ENCODE peak calls at places on chromosomes 7 and 10, in seven cellular contexts. J, Q, R, G, D, I and K are unnamed samples. For H3K4me1, the result is how much of the 10 kb centered on the place peaks cover.

GRCh38 chr10:69268761-69269416 is 9.4 kb upstream of the HK1 start:
- DNase-seq in J (no peak), Q (no peak), R (no peak), G (no peak), D (no peak), I (no peak), K (no peak)

GRCh38 chr7:142542938-142543337 is 206.3 kb upstream of the PRSS1 start:
- DNase-seq in J (no peak), Q (no peak), R (no peak), G (peak), D (no peak), I (no peak), K (no peak)

GRCh38 chr10:17056781-17057191 is 72.8 kb downstream of the CUBN start:
- DNase-seq in J (no peak), Q (no peak), R (no peak), G (peak), D (peak), I (no peak), K (no peak)

GRCh38 chr7:37216156-37216839 is 232.4 kb downstream of the ELMO1 start:
- DNase-seq in J (no peak), Q (no peak), R (peak), G (peak), D (no peak), I (no peak), K (no peak)

GRCh38 chr7:84081973-84082522 is 112.5 kb downstream of the SEMA3A start:
- DNase-seq in J (no peak), Q (no peak), R (no peak), G (no peak), D (no peak), I (no peak), K (no peak)

GRCh38 chr7:124457841-124458240 is 307.8 kb downstream of the GPR37 start:
- DNase-seq in J (no peak), Q (no peak), R (no peak), G (peak), D (no peak), I (no peak), K (no peak)

GRCh38 chr7:132345730-132346129 is 230.5 kb downstream of the PLXNA4 start:
- DNase-seq in J (no peak), Q (no peak), R (no peak), G (no peak), D (no peak), I (no peak), K (no peak)

GRCh38 chr10:52568309-52568708 is 204.3 kb downstream of the MBL2 start:
- DNase-seq in J (no peak), Q (no peak), R (no peak), G (no peak), D (no peak), I (no peak), K (no peak)

GRCh38 chr7:85681241-85681640 is 494.4 kb upstream of the SEMA3D start:
- DNase-seq in J (no peak), Q (no peak), R (no peak), G (no peak), D (no peak), I (no peak), K (no peak)

GRCh38 chr7:106841896-106842390 is 23.1 kb upstream of the PIK3CG start:
- DNase-seq in J (no peak), Q (no peak), R (no peak), G (no peak), D (no peak), I (no peak), K (no peak)

GRCh38 chr10:100516847-100517246 is 2.8 kb downstream of the SEC31B start:
- DNase-seq in J (no peak), Q (no peak), R (no peak), G (no peak), D (no peak), I (no peak), K (no peak)

GRCh38 chr7:28754027-28754426 is 204.1 kb downstream of the TRIL start:
- DNase-seq in J (no peak), Q (no peak), R (no peak), G (peak), D (no peak), I (no peak), K (no peak)

GRCh38 chr10:80468002-80468401 is 13.9 kb downstream of the TSPAN14 start:
- DNase-seq in J (no peak), Q (no peak), R (peak), G (no peak), D (peak), I (peak), K (peak)

GRCh38 chr7:33129806-33130153 is 416 bp downstream of the BBS9 start:
- DNase-seq in J (no peak), Q (no peak), R (no peak), G (no peak), D (no peak), I (no peak), K (no peak)

GRCh38 chr10:93695720-93696119 is 6.7 kb downstream of the FRA10AC1 start:
- DNase-seq in J (no peak), Q (no peak), R (no peak), G (no peak), D (no peak), I (no peak), K (no peak)

GRCh38 chr7:4641667-4642467 is 40.2 kb upstream of the FOXK1 start:
- DNase-seq in J (peak), Q (peak), R (peak), G (peak), D (peak), I (peak), K (peak)

GRCh38 chr10:133235891-133236321 is 1.7 kb upstream of the VENTX start:
- DNase-seq in J (no peak), Q (no peak), R (no peak), G (no peak), D (no peak), I (no peak), K (no peak)

GRCh38 chr7:76343294-76343930 is 15.4 kb downstream of the YWHAG start:
- DNase-seq in J (no peak), Q (no peak), R (no peak), G (no peak), D (no peak), I (no peak), K (no peak)

GRCh38 chr7:139576179-139576973 is 52.9 kb downstream of the CLEC2L start:
- DNase-seq in J (no peak), Q (no peak), R (peak), G (no peak), D (no peak), I (no peak), K (peak)

GRCh38 chr10:33196710-33197406 is 137.6 kb downstream of the NRP1 start:
- DNase-seq in J (no peak), Q (no peak), R (no peak), G (no peak), D (no peak), I (no peak), K (no peak)

GRCh38 chr10:133350283-133350949 is 3.2 kb downstream of the PRAP1 start:
- DNase-seq in J (no peak), Q (no peak), R (no peak), G (no peak), D (peak), I (no peak), K (no peak)

GRCh38 chr7:124413029-124413428 is 352.6 kb downstream of the GPR37 start:
- DNase-seq in J (no peak), Q (no peak), R (no peak), G (no peak), D (no peak), I (no peak), K (no peak)

GRCh38 chr7:1977876-1978441 is 254.8 kb downstream of the MAD1L1 start:
- DNase-seq in J (no peak), Q (no peak), R (no peak), G (no peak), D (peak), I (no peak), K (no peak)

GRCh38 chr10:52030051-52030867 is 283.8 kb upstream of the DKK1 start:
- DNase-seq in J (no peak), Q (no peak), R (no peak), G (no peak), D (no peak), I (no peak), K (no peak)

GRCh38 chr7:80611779-80612178 is 26.7 kb upstream of the CD36 start:
- DNase-seq in J (peak), Q (peak), R (no peak), G (peak), D (no peak), I (no peak), K (no peak)

GRCh38 chr7:7335215-7335614 is 152.9 kb downstream of the C1GALT1 start:
- DNase-seq in J (no peak), Q (no peak), R (no peak), G (no peak), D (no peak), I (no peak), K (no peak)

GRCh38 chr7:105487559-105488218 is 34.4 kb downstream of the PUS7 start:
- DNase-seq in J (no peak), Q (no peak), R (no peak), G (peak), D (no peak), I (peak), K (no peak)

GRCh38 chr10:59606551-59606961 is 103.1 kb downstream of the SLC16A9 start:
- DNase-seq in J (no peak), Q (no peak), R (no peak), G (peak), D (no peak), I (no peak), K (no peak)

GRCh38 chr7:1040790-1041189 is 3.6 kb upstream of the GPR146 start:
- DNase-seq in J (no peak), Q (no peak), R (peak), G (no peak), D (no peak), I (no peak), K (no peak)

GRCh38 chr10:19819419-19820033 is 3.3 kb downstream of the PLXDC2 start:
- DNase-seq in J (no peak), Q (no peak), R (no peak), G (peak), D (no peak), I (no peak), K (no peak)

GRCh38 chr7:85025312-85025756 is 161.5 kb downstream of the SEMA3D start:
- DNase-seq in J (no peak), Q (no peak), R (no peak), G (peak), D (no peak), I (no peak), K (no peak)

GRCh38 chr10:69234447-69234846 is 14.3 kb downstream of the HKDC1 start:
- DNase-seq in J (no peak), Q (no peak), R (no peak), G (no peak), D (no peak), I (no peak), K (no peak)

GRCh38 chr7:141704741-141705140 is 2.8 kb upstream of the DENND11 start:
- DNase-seq in J (no peak), Q (no peak), R (no peak), G (no peak), D (no peak), I (no peak), K (no peak)

GRCh38 chr10:126312167-126312566 is 76.1 kb downstream of the ADAM12 start:
- DNase-seq in J (no peak), Q (no peak), R (no peak), G (no peak), D (no peak), I (no peak), K (no peak)

GRCh38 chr10:25815999-25816768 is 117.8 kb upstream of the MYO3A start:
- DNase-seq in J (no peak), Q (no peak), R (no peak), G (peak), D (no peak), I (no peak), K (no peak)

GRCh38 chr10:70355234-70356021 is 27.0 kb downstream of the LRRC20 start:
- DNase-seq in J (no peak), Q (no peak), R (no peak), G (no peak), D (no peak), I (no peak), K (no peak)
- H3K27ac ChIP-seq in J (no peak), Q (no peak), R (no peak), G (no peak), D (no peak), I (no peak), K (no peak)

GRCh38 chr10:96747734-96748550 is 27.6 kb upstream of the PIK3AP1 start:
- DNase-seq in J (no peak), Q (no peak), R (no peak), G (no peak), D (no peak), I (no peak), K (no peak)

GRCh38 chr10:96740579-96741281 is 20.4 kb upstream of the PIK3AP1 start:
- DNase-seq in J (no peak), Q (no peak), R (no peak), G (no peak), D (no peak), I (no peak), K (peak)

GRCh38 chr10:96746503-96746902 is 26.2 kb upstream of the PIK3AP1 start:
- DNase-seq in J (no peak), Q (no peak), R (no peak), G (no peak), D (no peak), I (no peak), K (no peak)

GRCh38 chr10:96743988-96744585 is 23.8 kb upstream of the PIK3AP1 start:
- DNase-seq in J (no peak), Q (no peak), R (no peak), G (peak), D (no peak), I (peak), K (no peak)

DNA sequence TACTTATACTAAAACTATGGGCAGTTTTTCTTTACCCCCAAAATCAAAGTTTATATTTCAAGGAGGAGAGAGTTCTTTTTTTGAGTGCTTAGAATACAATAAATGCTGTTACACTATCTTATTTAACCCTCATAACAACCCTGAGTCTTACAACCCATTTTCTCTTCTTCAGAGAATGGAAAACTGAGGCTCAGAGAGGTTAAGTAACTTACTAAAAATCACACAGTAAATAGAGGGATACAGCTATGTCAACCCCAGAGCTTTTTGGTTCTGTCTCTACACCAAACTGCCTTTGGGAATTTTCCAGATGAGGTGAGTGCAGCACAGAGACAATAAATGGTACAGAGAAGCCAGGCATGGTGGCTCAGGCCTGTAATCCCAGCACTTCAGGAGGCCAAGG is 25.6 kb upstream of the PIK3AP1 start:
- DNase-seq in J (no peak), Q (no peak), R (no peak), G (no peak), D (no peak), I (no peak), K (no peak)
- H3K4me1 ChIP-seq in J (under half), Q (under half), R (under half), G (under half), D (under half), I (under half), K (under half)

DNA sequence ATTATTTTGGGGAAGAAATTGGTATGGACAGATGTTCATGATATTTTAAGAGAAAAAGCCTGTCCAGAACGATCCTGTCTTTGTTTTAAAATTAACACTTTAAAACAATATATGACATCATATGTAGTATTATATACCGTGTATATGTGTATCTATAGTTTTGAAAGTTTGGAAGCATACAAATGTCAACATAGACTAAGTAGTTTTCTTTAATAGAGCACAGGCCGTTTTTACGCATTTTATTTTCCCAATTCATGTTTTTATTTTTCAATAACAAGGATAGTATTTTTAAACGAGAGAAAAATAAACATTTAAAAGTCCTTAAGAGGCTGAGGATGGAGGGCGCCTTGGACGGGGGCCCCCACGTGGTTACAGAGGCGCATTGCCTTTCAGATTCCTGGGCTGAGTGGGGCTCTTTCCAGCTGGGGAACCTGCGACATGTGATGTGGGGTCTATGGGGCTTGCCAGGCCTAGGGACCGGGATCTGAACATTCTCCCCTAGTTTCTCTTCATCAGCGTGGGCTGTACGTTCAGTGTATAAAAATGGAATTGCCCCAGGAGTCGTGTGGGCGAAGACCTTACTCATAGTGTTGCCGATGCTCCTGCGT is 127.8 kb upstream of the ZNF746 start:
- DNase-seq in J (peak), Q (peak), R (peak), G (peak), D (no peak), I (peak), K (peak)
- H3K27ac ChIP-seq in J (no peak), Q (peak), R (peak), G (peak), D (no peak), I (no peak), K (no peak)

DNA sequence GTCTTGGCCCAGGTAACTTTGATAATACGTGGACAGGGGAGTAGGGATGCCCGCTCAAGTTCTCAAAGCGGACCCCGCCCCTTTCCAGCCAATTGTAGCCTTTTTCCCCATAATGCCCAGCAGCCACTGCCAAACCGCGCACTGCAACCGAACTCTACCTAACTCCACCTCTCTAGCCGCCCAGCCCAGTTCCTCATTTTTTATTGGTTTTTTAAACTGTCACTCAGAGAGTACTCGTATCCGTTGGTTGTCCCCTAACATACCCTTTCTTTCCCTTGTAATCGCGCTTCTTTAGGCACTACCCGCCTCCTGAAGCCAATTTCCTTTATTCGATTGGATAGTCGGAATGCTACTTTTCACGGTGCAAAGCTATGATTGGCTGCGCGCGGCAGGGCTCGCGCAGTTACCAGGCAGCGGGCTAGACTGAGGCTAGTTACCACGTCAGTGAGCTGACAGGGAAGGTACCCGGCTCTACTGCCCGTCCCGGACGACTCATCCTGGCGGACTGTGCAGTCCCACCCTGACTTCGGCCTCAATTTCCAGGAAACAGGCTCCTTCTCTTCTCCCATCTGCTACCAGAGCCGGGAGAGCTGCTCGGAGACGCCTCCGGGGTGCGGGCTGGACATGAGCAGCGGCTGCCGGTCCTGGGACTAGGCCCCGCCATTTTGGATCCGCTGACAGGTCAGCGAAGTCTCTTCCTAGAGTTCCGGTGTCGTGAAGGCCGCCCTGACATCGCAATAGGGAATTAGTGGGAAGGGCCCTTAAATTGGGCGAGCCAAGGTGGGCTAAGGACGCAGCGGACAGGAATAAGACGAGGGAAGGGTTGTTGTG is at the start of gene GBF1:
- DNase-seq in J (peak), Q (peak), R (peak), G (peak), D (peak), I (peak), K (peak)
- H3K4me1 ChIP-seq in J (under half), Q (under half), R (under half), G (under half), D (half or more), I (half or more), K (under half)

GRCh38 chr7:100476903-100477870 is 1.8 kb downstream of the TSC22D4 start:
- DNase-seq in J (no peak), Q (no peak), R (peak), G (no peak), D (no peak), I (no peak), K (no peak)
- H3K27ac ChIP-seq in J (peak), Q (peak), R (peak), G (no peak), D (peak), I (peak), K (peak)

GRCh38 chr10:86512137-86512536 is 9.5 kb downstream of the WAPL start:
- DNase-seq in J (no peak), Q (no peak), R (no peak), G (no peak), D (no peak), I (no peak), K (no peak)
- H3K4me1 ChIP-seq in J (under half), Q (under half), R (under half), G (under half), D (under half), I (half or more), K (under half)

DNA sequence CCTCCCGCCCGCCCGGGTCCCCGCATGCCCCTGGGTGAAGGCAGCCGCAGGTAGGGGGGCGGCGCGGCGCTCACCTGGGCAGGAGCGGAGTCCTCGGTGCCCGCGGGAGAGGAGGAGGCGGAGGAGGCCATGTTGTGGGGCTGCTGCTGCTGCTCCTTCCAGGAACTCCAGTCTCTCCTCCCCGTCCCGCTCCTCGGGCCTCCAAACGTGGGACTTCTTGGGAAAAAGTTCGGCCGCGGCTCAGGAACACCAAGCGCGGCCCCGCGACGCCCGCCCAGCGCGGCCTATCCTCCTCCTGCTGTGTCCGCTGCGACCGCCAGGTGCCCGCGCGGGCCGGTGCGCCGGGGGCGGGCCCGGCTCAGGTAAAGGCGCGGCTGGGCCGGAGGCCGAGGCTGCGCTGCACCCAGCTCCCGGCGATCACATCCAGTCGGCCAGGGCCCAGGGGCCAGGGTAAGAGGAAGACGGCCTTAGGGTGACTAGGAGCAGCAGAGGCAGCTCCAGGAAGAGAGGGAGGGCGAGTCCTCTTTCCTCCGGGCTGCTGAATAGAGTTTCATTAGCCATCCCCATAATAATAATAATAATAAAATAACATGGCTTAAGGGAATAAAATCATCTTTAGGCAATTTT is 45.0 kb upstream of the CDK1 start:
- DNase-seq in J (peak), Q (peak), R (peak), G (no peak), D (peak), I (peak), K (no peak)
- H3K27ac ChIP-seq in J (peak), Q (peak), R (peak), G (no peak), D (peak), I (peak), K (no peak)

DNA sequence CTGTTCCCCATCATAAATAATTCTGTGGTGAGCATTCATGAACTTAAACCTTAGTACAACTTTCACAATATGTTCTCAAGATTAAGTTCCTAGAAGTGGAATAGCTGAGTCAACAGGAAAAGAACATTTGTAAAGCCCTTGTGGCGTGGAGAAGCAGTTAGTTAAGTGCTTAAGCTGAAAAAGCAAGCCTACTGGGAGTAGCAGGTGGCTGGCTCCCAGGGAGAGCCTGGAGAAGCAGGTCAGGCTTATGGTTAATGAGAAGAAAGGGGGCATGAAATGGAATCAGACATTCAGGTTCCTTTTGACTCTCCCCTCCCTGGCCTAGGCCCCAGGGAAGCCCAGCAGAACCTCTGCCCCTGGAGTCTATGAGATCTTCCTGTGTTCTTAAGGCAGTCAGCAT is 35.3 kb downstream of the VSTM4 start:
- DNase-seq in J (no peak), Q (no peak), R (no peak), G (peak), D (no peak), I (no peak), K (no peak)
- H3K4me1 ChIP-seq in J (under half), Q (under half), R (under half), G (under half), D (under half), I (under half), K (under half)

GRCh38 chr7:100484636-100485114 is 948 bp downstream of the NYAP1 start:
- DNase-seq in J (no peak), Q (no peak), R (no peak), G (no peak), D (no peak), I (no peak), K (no peak)
- H3K27ac ChIP-seq in J (peak), Q (peak), R (peak), G (no peak), D (no peak), I (no peak), K (no peak)